ENCODE peak calls at places on chromosome 3, in five cellular contexts. H, G, I, P and D are unnamed samples.
A peak's percentile ranks its signal among the peaks of the same experiment; 100 is the strongest.

GRCh38 chr3:93910085-93910484 is 63.6 kb downstream of the PROS1 start:
- DNase-seq in H (no peak), G (no peak), I (no peak), P (no peak), D (no peak)

GRCh38 chr3:194440756-194441155 is 41.7 kb upstream of the GP5 start:
- DNase-seq in H (no peak), G (no peak), I (no peak), P (no peak), D (peak; percentile 81)

GRCh38 chr3:49722896-49723295 is 855 bp downstream of the GMPPB start:
- DNase-seq in H (no peak), G (no peak), I (no peak), P (no peak), D (no peak)

GRCh38 chr3:22684739-22685138 is 518.4 kb upstream of the UBE2E2 start:
- DNase-seq in H (no peak), G (no peak), I (no peak), P (no peak), D (no peak)

GRCh38 chr3:122484985-122485384 is 29.8 kb downstream of the KPNA1 start:
- DNase-seq in H (peak; percentile 1), G (peak; percentile 17), I (no peak), P (peak; percentile 21), D (no peak)

GRCh38 chr3:178690571-178690970 is 154.3 kb downstream of the KCNMB2 start:
- DNase-seq in H (no peak), G (no peak), I (no peak), P (no peak), D (no peak)

GRCh38 chr3:73508330-73508954 is 116.3 kb downstream of the PDZRN3 start:
- DNase-seq in H (no peak), G (no peak), I (peak; percentile 62), P (peak; percentile 70), D (no peak)

GRCh38 chr3:112042842-112043280 is 8.3 kb downstream of the TMPRSS7 start:
- DNase-seq in H (no peak), G (no peak), I (no peak), P (peak; percentile 57), D (no peak)

GRCh38 chr3:15708882-15709677 is 88.7 kb downstream of the ANKRD28 start:
- DNase-seq in H (no peak), G (no peak), I (no peak), P (no peak), D (no peak)

GRCh38 chr3:45904931-45905330 is 18.6 kb downstream of the CCR9 start:
- DNase-seq in H (no peak), G (no peak), I (no peak), P (no peak), D (no peak)

GRCh38 chr3:123641084-123641462 is 56.2 kb upstream of the HACD2 start:
- DNase-seq in H (no peak), G (no peak), I (no peak), P (no peak), D (no peak)

GRCh38 chr3:51544011-51544775 is 5.7 kb downstream of the RAD54L2 start:
- DNase-seq in H (no peak), G (no peak), I (no peak), P (peak; percentile 58), D (peak; percentile 64)

GRCh38 chr3:14042680-14043079 is 82.0 kb downstream of the CHCHD4 start:
- DNase-seq in H (peak; percentile 5), G (no peak), I (no peak), P (no peak), D (no peak)

GRCh38 chr3:24579008-24579407 is 84.4 kb upstream of the THRB start:
- DNase-seq in H (no peak), G (no peak), I (no peak), P (no peak), D (no peak)

GRCh38 chr3:169362261-169362660 is 301.3 kb downstream of the MECOM start:
- DNase-seq in H (no peak), G (no peak), I (no peak), P (peak; percentile 40), D (no peak)

GRCh38 chr3:13141991-13142412 is 68.8 kb upstream of the IQSEC1 start:
- DNase-seq in H (no peak), G (no peak), I (peak; percentile 56), P (peak; percentile 30), D (peak; percentile 26)

GRCh38 chr3:98699132-98699531 is 64.0 kb upstream of the ST3GAL6 start:
- DNase-seq in H (no peak), G (no peak), I (no peak), P (peak; percentile 48), D (peak; percentile 28)

GRCh38 chr3:10194328-10195071 is 29.8 kb downstream of the IRAK2 start:
- DNase-seq in H (no peak), G (peak; percentile 30), I (no peak), P (no peak), D (no peak)

GRCh38 chr3:124688580-124689454 is 41.4 kb upstream of the UMPS start:
- DNase-seq in H (no peak), G (peak; percentile 70), I (peak; percentile 80), P (peak; percentile 78), D (peak; percentile 56)

GRCh38 chr3:127029521-127030327 is 46.8 kb downstream of the PLXNA1 start:
- DNase-seq in H (no peak), G (no peak), I (no peak), P (no peak), D (no peak)